ENCODE peak calls at places on chromosomes 6 and 20, in nine cellular contexts. V, T, F, L, G, S, O, C and D are unnamed samples.

GRCh38 chr6:39173276-39173675 is 56.0 kb downstream of the KCNK5 start:
- DNase-seq in L (no peak), O (no peak), G (no peak), V (peak; percentile 49), F (no peak), S (no peak), C (no peak), T (no peak), D (no peak)

GRCh38 chr6:1216488-1216974 is 95.4 kb upstream of the FOXQ1 start:
- DNase-seq in L (no peak), G (no peak), O (no peak), F (no peak), S (no peak), C (no peak), T (no peak), V (no peak), D (no peak)

GRCh38 chr6:5084192-5084786 is 852 bp upstream of the PPP1R3G start:
- DNase-seq in C (peak; percentile 28), F (no peak), S (peak; percentile 73), L (no peak), G (no peak), V (no peak), O (no peak), T (peak; percentile 28), D (no peak)

GRCh38 chr6:113414511-113414910 is 442.6 kb upstream of the MARCKS start:
- DNase-seq in T (peak; percentile 23), L (no peak), G (no peak), C (peak; percentile 34), S (peak; percentile 53), F (no peak), O (no peak), V (no peak), D (peak; percentile 3)

GRCh38 chr6:158131926-158132325 is 36.1 kb downstream of the SERAC1 start:
- DNase-seq in V (peak; percentile 44), T (no peak), S (no peak), L (peak; percentile 29), O (no peak), C (no peak), G (no peak), F (no peak), D (peak; percentile 65)

GRCh38 chr6:3220366-3220765 is 7.1 kb downstream of the TUBB2B start:
- DNase-seq in O (no peak), V (no peak), G (no peak), L (no peak), T (no peak), S (no peak), C (no peak), F (no peak), D (no peak)

GRCh38 chr20:35001596-35002362 is 46.1 kb downstream of the MYH7B start:
- DNase-seq in V (no peak), T (no peak), G (no peak), S (no peak), F (no peak), L (no peak), C (no peak), O (no peak), D (peak; percentile 35)

GRCh38 chr20:57652865-57653545 is 32.8 kb upstream of the ZBP1 start:
- DNase-seq in F (no peak), C (no peak), T (no peak), O (no peak), G (no peak), V (no peak), S (no peak), L (no peak), D (peak; percentile 45)

GRCh38 chr20:23094213-23094896 is 8.2 kb upstream of the CD93 start:
- DNase-seq in L (no peak), G (no peak), F (no peak), V (no peak), O (no peak), C (no peak), S (no peak), T (no peak), D (no peak)

GRCh38 chr20:8057871-8058270 is 38.3 kb upstream of the TMX4 start:
- DNase-seq in V (no peak), O (no peak), G (no peak), S (no peak), F (no peak), L (no peak), C (no peak), T (no peak), D (peak; percentile 4)

GRCh38 chr6:91860951-91861350 is 1274.1 kb upstream of the MAP3K7 start:
- DNase-seq in C (no peak), V (no peak), S (no peak), F (no peak), L (no peak), G (no peak), O (no peak), T (no peak), D (no peak)

GRCh38 chr6:97412511-97412910 is 129.5 kb upstream of the MMS22L start:
- DNase-seq in G (no peak), F (no peak), O (no peak), S (no peak), L (no peak), C (no peak), T (no peak), V (no peak), D (no peak)

GRCh38 chr20:9215539-9215938 is 146.7 kb downstream of the PLCB4 start:
- DNase-seq in V (no peak), S (no peak), F (no peak), O (no peak), L (peak; percentile 26), T (no peak), C (no peak), G (no peak), D (peak; percentile 30)

GRCh38 chr20:57388953-57389694 is 2.1 kb upstream of the RBM38 start:
- DNase-seq in S (peak; percentile 90), G (peak; percentile 23), F (peak; percentile 43), O (peak; percentile 45), C (peak; percentile 77), T (peak; percentile 90), V (peak; percentile 85), L (peak; percentile 80), D (peak; percentile 79)

GRCh38 chr6:142433419-142433818 is 131.6 kb downstream of the ADGRG6 start:
- DNase-seq in L (no peak), C (no peak), T (no peak), S (no peak), F (no peak), G (no peak), V (no peak), O (no peak), D (no peak)

GRCh38 chr6:133764011-133764812 is 124.7 kb upstream of the TCF21 start:
- DNase-seq in T (no peak), S (no peak), C (no peak), F (no peak), V (no peak), O (no peak), L (no peak), G (no peak), D (no peak)

GRCh38 chr6:170248861-170249600 is 41.8 kb downstream of the DLL1 start:
- DNase-seq in T (no peak), G (no peak), C (no peak), F (no peak), L (no peak), V (no peak), O (no peak), S (peak; percentile 24), D (no peak)

GRCh38 chr20:62618622-62619529 is 23.4 kb upstream of the SLCO4A1 start:
- DNase-seq in L (no peak), C (no peak), S (no peak), O (no peak), G (no peak), V (peak; percentile 33), F (no peak), T (peak; percentile 20), D (peak; percentile 59)

GRCh38 chr6:10416863-10417641 is 2.2 kb upstream of the TFAP2A start:
- DNase-seq in V (no peak), F (no peak), L (peak; percentile 83), C (no peak), O (no peak), T (no peak), S (no peak), G (no peak), D (no peak)

GRCh38 chr20:42138711-42139110 is 520.5 kb upstream of the CHD6 start:
- DNase-seq in C (no peak), L (no peak), T (no peak), F (no peak), S (no peak), O (no peak), V (no peak), G (no peak), D (no peak)

GRCh38 chr20:49561256-49561655 is 6.7 kb downstream of the PTGIS start:
- DNase-seq in T (peak; percentile 1), C (no peak), V (no peak), O (no peak), S (no peak), L (no peak), F (no peak), G (no peak), D (no peak)

GRCh38 chr6:166449641-166450040 is 66.9 kb upstream of the MPC1 start:
- DNase-seq in V (no peak), S (no peak), T (no peak), C (no peak), F (no peak), G (no peak), L (no peak), O (no peak), D (no peak)

GRCh38 chr20:14958626-14959025 is 621.2 kb upstream of the FLRT3 start:
- DNase-seq in G (no peak), L (no peak), V (no peak), T (no peak), C (no peak), F (no peak), O (no peak), S (no peak), D (no peak)

GRCh38 chr6:118892248-118893094 is 1.5 kb upstream of the ASF1A start:
- DNase-seq in S (no peak), O (no peak), V (no peak), T (no peak), L (no peak), G (no peak), F (no peak), C (no peak), D (peak; percentile 63)

GRCh38 chr20:25761596-25761995 is 64.9 kb upstream of the ZNF337 start:
- DNase-seq in S (no peak), T (no peak), C (no peak), O (no peak), G (no peak), F (no peak), L (no peak), V (no peak), D (no peak)

GRCh38 chr6:45514454-45514853 is 136.7 kb upstream of the SUPT3H start:
- DNase-seq in L (no peak), G (no peak), F (no peak), S (no peak), T (no peak), C (peak; percentile 26), O (no peak), V (peak; percentile 23), D (no peak)

GRCh38 chr20:37095108-37095608 is 639 bp downstream of the RBL1 start:
- DNase-seq in L (no peak), O (no peak), S (no peak), G (no peak), F (peak; percentile 36), V (peak; percentile 61), T (peak; percentile 38), C (no peak), D (peak; percentile 77)

GRCh38 chr6:3848925-3849605 is at the start of gene FAM50B:
- DNase-seq in V (peak; percentile 77), G (peak; percentile 66), L (peak; percentile 92), T (peak; percentile 94), O (peak; percentile 82), C (peak; percentile 95), F (peak; percentile 81), S (peak; percentile 95), D (peak; percentile 87)

GRCh38 chr6:72626126-72626525 is 4.3 kb downstream of the KCNQ5 start:
- DNase-seq in L (peak; percentile 19), O (no peak), C (no peak), S (no peak), F (no peak), T (no peak), G (no peak), V (no peak), D (peak; percentile 24)

GRCh38 chr6:105844275-105844848 is 241.8 kb upstream of the PRDM1 start:
- DNase-seq in T (no peak), V (no peak), F (no peak), S (peak; percentile 67), G (no peak), L (peak; percentile 40), C (no peak), O (no peak), D (no peak)

GRCh38 chr20:21291026-21291425 is 12.1 kb upstream of the XRN2 start:
- DNase-seq in V (no peak), T (no peak), G (no peak), L (no peak), F (no peak), O (no peak), C (no peak), S (no peak), D (no peak)